ENCODE peak calls at places on chromosomes 1 and 21, in eight cellular contexts. S is lung, Y is cardiac muscle cell, G is astrocyte, P is right lobe of liver, J is PC-9, I is gastrocnemius medialis, B is MM.1S. W is an unnamed sample.

GRCh38 chr21:35475006-35475405 is 425.9 kb upstream of the RUNX1 start:
- DNase-seq in S (no peak), Y (no peak), G (peak; percentile 34), P (no peak), J (no peak), I (no peak), B (no peak), W (no peak)

GRCh38 chr1:38444311-38444710 is 397.7 kb upstream of the POU3F1 start:
- DNase-seq in S (no peak), Y (no peak), G (peak; percentile 98), P (no peak), J (no peak), I (no peak), B (no peak), W (peak; percentile 44)

GRCh38 chr21:45378258-45378966 is 26.6 kb upstream of the COL18A1 start:
- DNase-seq in S (no peak), Y (no peak), G (peak; percentile 50), P (no peak), J (peak; percentile 38), I (no peak), B (no peak), W (no peak)

GRCh38 chr1:89311757-89312156 is 39.1 kb upstream of the GBP5 start:
- DNase-seq in S (no peak), Y (no peak), G (no peak), P (no peak), J (no peak), I (no peak), B (no peak), W (no peak)

GRCh38 chr1:192342842-192343241 is 26.1 kb downstream of the RGS21 start:
- DNase-seq in S (no peak), Y (no peak), G (no peak), P (no peak), J (no peak), I (no peak), B (peak; percentile 51), W (no peak)

GRCh38 chr1:176559474-176560390 is 96.8 kb downstream of the PAPPA2 start:
- DNase-seq in S (peak; percentile 48), Y (peak; percentile 90), G (peak; percentile 29), P (peak; percentile 50), J (peak; percentile 42), I (peak; percentile 41), B (peak; percentile 51), W (no peak)

GRCh38 chr1:33272509-33272908 is 16.2 kb downstream of the ZNF362 start:
- DNase-seq in S (no peak), Y (no peak), G (no peak), P (peak; percentile 33), J (no peak), I (no peak), B (no peak), W (no peak)

GRCh38 chr1:165143437-165144065 is 213.0 kb downstream of the LMX1A start:
- DNase-seq in S (no peak), Y (peak; percentile 9), G (no peak), P (peak; percentile 57), J (no peak), I (peak; percentile 14), B (peak; percentile 54), W (no peak)

GRCh38 chr1:6591222-6591621 is 11.4 kb downstream of the ZBTB48 start:
- DNase-seq in S (no peak), Y (no peak), G (no peak), P (no peak), J (no peak), I (peak; percentile 76), B (no peak), W (no peak)

GRCh38 chr1:53465023-53465957 is 6.1 kb downstream of the DMRTB1 start:
- DNase-seq in S (no peak), Y (no peak), G (no peak), P (no peak), J (peak; percentile 32), I (no peak), B (no peak), W (no peak)

GRCh38 chr1:15736035-15736665 is at the start of gene SLC25A34:
- DNase-seq in S (peak; percentile 71), Y (no peak), G (no peak), P (peak; percentile 98), J (no peak), I (peak; percentile 97), B (no peak), W (no peak)

GRCh38 chr1:25744636-25745425 is 55.2 kb upstream of the SELENON start:
- DNase-seq in S (no peak), Y (peak; percentile 69), G (no peak), P (no peak), J (no peak), I (no peak), B (no peak), W (no peak)

DNA sequence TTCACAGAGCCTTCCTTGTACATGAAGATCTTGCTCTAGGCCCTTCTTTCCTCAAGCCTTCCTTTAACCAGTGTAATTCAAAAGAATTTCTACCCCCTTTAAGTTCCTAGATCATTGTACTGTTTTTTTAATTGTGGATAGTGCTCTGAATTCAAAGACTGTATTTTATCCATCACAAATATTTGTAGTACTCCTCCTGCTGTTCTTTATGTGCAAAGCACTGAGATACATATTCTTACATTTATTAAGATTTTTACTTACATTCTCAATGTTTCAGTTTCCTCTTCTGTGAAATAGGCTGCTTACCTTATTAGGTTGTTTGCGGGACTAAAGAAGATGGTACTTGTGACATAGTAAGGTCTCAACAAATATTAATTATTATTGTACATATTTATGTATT is 168.8 kb upstream of the PDE4B start:
- DNase-seq in S (no peak), Y (no peak), G (no peak), P (no peak), J (no peak), I (no peak), B (no peak), W (no peak)
- TF ChIP-seq CTCF in S (no peak), Y (peak; percentile 26), G (no peak), P (no peak), J (no peak), I (no peak), B (no peak), W (no peak)

GRCh38 chr1:225441314-225442119 is 13.7 kb upstream of the LBR start:
- DNase-seq in S (no peak), Y (no peak), G (no peak), P (peak; percentile 87), J (no peak), I (no peak), B (peak; percentile 84), W (no peak)

GRCh38 chr1:225445644-225446297 is 17.9 kb upstream of the LBR start:
- DNase-seq in S (no peak), Y (no peak), G (no peak), P (peak; percentile 39), J (peak; percentile 94), I (no peak), B (no peak), W (peak; percentile 42)

GRCh38 chr1:225446298-225446941 is 18.6 kb upstream of the LBR start:
- DNase-seq in S (no peak), Y (no peak), G (no peak), P (peak; percentile 42), J (no peak), I (no peak), B (peak; percentile 21), W (no peak)

GRCh38 chr1:225440380-225440957 is 12.6 kb upstream of the LBR start:
- DNase-seq in S (no peak), Y (no peak), G (no peak), P (no peak), J (no peak), I (no peak), B (no peak), W (no peak)

DNA sequence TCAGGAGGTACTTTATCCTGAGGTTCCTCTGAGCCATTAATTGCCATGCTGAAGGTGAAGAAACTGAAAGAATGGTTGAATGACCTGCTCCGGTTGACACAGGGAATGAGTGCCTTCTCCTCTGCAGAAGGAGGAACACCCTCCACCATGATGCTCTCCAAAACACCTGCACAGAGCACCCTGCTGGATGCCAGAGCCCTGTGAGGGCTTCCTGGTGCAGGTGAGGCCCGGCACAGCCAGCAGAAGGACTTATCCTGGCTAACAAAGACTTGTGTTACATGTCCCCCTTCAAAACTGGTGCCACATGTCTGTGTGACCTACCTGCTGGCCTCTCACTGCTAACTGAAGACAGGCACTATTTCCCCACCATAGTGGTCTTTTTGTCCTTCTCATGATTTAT is 14.3 kb upstream of the LBR start:
- DNase-seq in S (no peak), Y (no peak), G (no peak), P (no peak), J (no peak), I (no peak), B (peak; percentile 63), W (no peak)
- H3K4me1 ChIP-seq in S (peaks cover 17% of the 10 kb centered on the region), Y (peaks cover 6% of the 10 kb centered on the region), G (peaks cover 19% of the 10 kb centered on the region), P (peaks cover 52% of the 10 kb centered on the region), J (peaks cover 30% of the 10 kb centered on the region), I (peaks cover 9% of the 10 kb centered on the region), B (peaks cover 50% of the 10 kb centered on the region), W (peaks cover 7% of the 10 kb centered on the region)

DNA sequence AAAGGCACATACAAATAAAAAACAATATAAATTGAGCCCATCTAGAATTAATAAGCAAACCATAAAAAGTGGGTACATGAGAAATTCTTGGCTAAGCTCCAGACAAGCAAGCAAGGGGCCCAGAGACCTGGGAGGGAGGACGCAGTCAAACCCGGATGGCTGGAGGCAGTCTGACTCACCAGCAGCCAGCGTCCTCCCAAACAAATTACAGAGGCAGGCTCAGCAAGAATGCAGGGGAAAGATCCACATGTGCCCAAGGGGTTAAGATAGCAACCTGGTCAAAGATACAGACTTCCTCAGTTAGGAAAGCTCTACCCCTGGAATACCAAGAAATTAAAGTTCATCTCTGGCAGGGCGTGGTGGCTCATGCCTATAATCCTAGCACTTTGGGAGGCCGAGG is 7.4 kb upstream of the TIAM1 start:
- DNase-seq in S (no peak), Y (no peak), G (peak; percentile 46), P (no peak), J (peak; percentile 91), I (no peak), B (no peak), W (peak; percentile 78)
- H3K27ac ChIP-seq in S (no peak overlapping the region), Y (no peak overlapping the region), G (no peak overlapping the region), P (no peak overlapping the region), J (peak overlapping the region; percentile 81), I (no peak overlapping the region), B (no peak overlapping the region), W (peak overlapping the region; percentile 80)

GRCh38 chr1:68015369-68015768 is 35.1 kb downstream of the DIRAS3 start:
- DNase-seq in S (no peak), Y (peak; percentile 9), G (peak; percentile 10), P (no peak), J (no peak), I (no peak), B (no peak), W (no peak)

GRCh38 chr1:68011786-68012375 is 38.5 kb downstream of the DIRAS3 start:
- DNase-seq in S (no peak), Y (no peak), G (peak; percentile 10), P (no peak), J (no peak), I (no peak), B (no peak), W (peak; percentile 19)

GRCh38 chr1:68010543-68010942 is 39.9 kb downstream of the DIRAS3 start:
- DNase-seq in S (no peak), Y (no peak), G (no peak), P (no peak), J (no peak), I (no peak), B (no peak), W (peak; percentile 67)

GRCh38 chr1:68013351-68013750 is 37.1 kb downstream of the DIRAS3 start:
- DNase-seq in S (no peak), Y (no peak), G (no peak), P (no peak), J (no peak), I (no peak), B (no peak), W (no peak)

DNA sequence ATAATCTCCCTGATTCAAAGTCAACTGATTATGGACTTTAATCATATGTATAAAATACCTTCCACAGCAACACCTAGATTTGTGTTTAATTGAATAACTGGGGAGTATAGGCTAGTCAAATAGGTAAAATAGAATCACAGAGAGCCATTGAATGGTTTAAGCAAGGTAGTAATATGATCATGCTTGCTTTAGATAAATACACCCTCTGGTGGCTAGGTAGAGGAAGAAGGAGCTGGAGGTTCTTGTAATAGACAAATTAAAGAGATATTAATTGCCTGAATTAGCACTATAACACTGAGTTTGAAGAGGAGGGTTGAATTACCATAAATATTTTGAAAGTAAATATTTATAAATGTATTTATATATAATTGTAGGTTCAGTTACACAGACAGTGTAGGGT is 40.3 kb downstream of the DIRAS3 start:
- DNase-seq in S (no peak), Y (peak; percentile 24), G (peak; percentile 42), P (no peak), J (no peak), I (no peak), B (no peak), W (peak; percentile 23)
- TF ChIP-seq CTCF in S (no peak), Y (peak; percentile 59), G (peak; percentile 32), P (peak; percentile 37), J (peak; percentile 60), I (no peak), B (peak; percentile 5), W (peak; percentile 67)